ENCODE peak calls at places on chromosomes 2 and 18, in five cellular contexts. X, C, S, Y and D are unnamed samples.

GRCh38 chr2:119409506-119409905 is 22.1 kb upstream of the TMEM37 start:
- DNase-seq in C (no peak), Y (no peak), S (no peak), X (no peak), D (no peak)

GRCh38 chr2:38129987-38130386 is 54.0 kb upstream of the CYP1B1 start:
- DNase-seq in S (peak), Y (no peak), C (no peak), X (peak), D (peak)

GRCh38 chr2:85501244-85501643 is 37.7 kb upstream of the MAT2A start:
- DNase-seq in X (no peak), Y (no peak), C (peak), S (no peak), D (peak)

GRCh38 chr2:12765203-12765602 is 48.5 kb downstream of the TRIB2 start:
- DNase-seq in S (no peak), X (peak), C (no peak), Y (no peak), D (peak)

GRCh38 chr18:39742015-39742466 is 2176.4 kb upstream of the CELF4 start:
- DNase-seq in C (no peak), Y (no peak), S (no peak), X (peak), D (peak)

GRCh38 chr2:18749912-18750526 is 160.7 kb upstream of the NT5C1B start:
- DNase-seq in Y (peak), S (peak), X (peak), C (peak), D (peak)

GRCh38 chr2:3848776-3849175 is 145.4 kb downstream of the DCDC2C start:
- DNase-seq in S (no peak), C (no peak), X (no peak), Y (no peak), D (no peak)

GRCh38 chr2:190467575-190468083 is 59.5 kb downstream of the MFSD6 start:
- DNase-seq in Y (peak), X (peak), C (no peak), S (no peak), D (no peak)

GRCh38 chr2:239463541-239464165 is 62.8 kb upstream of the HDAC4 start:
- DNase-seq in S (no peak), Y (no peak), X (no peak), C (no peak), D (no peak)

GRCh38 chr18:62556397-62556796 is 33.6 kb downstream of the ZCCHC2 start:
- DNase-seq in S (no peak), Y (no peak), X (no peak), C (no peak), D (no peak)

GRCh38 chr2:74006424-74006823 is 21.7 kb downstream of the TET3 start:
- DNase-seq in S (no peak), Y (no peak), C (peak), X (no peak), D (no peak)

GRCh38 chr2:75560022-75560767 is 544 bp downstream of the EVA1A start:
- DNase-seq in Y (peak), C (peak), S (peak), X (peak), D (peak)

GRCh38 chr2:202842690-202843089 is 28.9 kb downstream of the ICA1L start:
- DNase-seq in Y (no peak), C (no peak), X (no peak), S (no peak), D (no peak)

GRCh38 chr2:96408631-96409542 is 73.3 kb downstream of the NCAPH start:
- DNase-seq in C (no peak), X (peak), Y (peak), S (no peak), D (no peak)

GRCh38 chr2:85009019-85009618 is 38.2 kb downstream of the KCMF1 start:
- DNase-seq in Y (no peak), X (no peak), C (peak), S (no peak), D (no peak)

GRCh38 chr18:76592981-76593381 is 97.9 kb upstream of the ZNF516 start:
- DNase-seq in X (peak), C (peak), Y (no peak), S (no peak), D (peak)

GRCh38 chr2:240239325-240239724 is 98.9 kb upstream of the OTOS start:
- DNase-seq in Y (no peak), C (no peak), X (no peak), S (no peak), D (no peak)

GRCh38 chr18:58205087-58205779 is 161.2 kb downstream of the NEDD4L start:
- DNase-seq in S (peak), Y (no peak), C (no peak), X (peak), D (peak)

GRCh38 chr2:134892282-134893054 is 26.2 kb upstream of the CCNT2 start:
- DNase-seq in Y (no peak), C (peak), X (no peak), S (no peak), D (no peak)

GRCh38 chr18:46536215-46536874 is 120.7 kb downstream of the LOXHD1 start:
- DNase-seq in S (no peak), X (no peak), Y (no peak), C (peak), D (no peak)

GRCh38 chr18:43935051-43935412 is 657.7 kb upstream of the SYT4 start:
- DNase-seq in Y (no peak), C (no peak), S (no peak), X (peak), D (peak)

GRCh38 chr2:25339791-25340339 is 1.9 kb downstream of the DNMT3A start:
- DNase-seq in Y (no peak), X (no peak), S (peak), C (peak), D (no peak)

GRCh38 chr2:211800001-211800400 is 738.6 kb downstream of the ERBB4 start:
- DNase-seq in X (no peak), C (no peak), S (no peak), Y (no peak), D (no peak)

GRCh38 chr2:113672297-113672696 is 45.2 kb downstream of the RABL2A start:
- DNase-seq in X (no peak), S (no peak), Y (no peak), C (no peak), D (no peak)

GRCh38 chr2:151033454-151034248 is 228.0 kb downstream of the RBM43 start:
- DNase-seq in S (no peak), C (no peak), Y (no peak), X (no peak), D (no peak)

GRCh38 chr2:88099798-88100488 is 27.9 kb downstream of the FABP1 start:
- DNase-seq in S (peak), C (peak), Y (peak), X (peak), D (peak)

GRCh38 chr18:13471971-13472628 is 253.5 kb downstream of the LDLRAD4 start:
- DNase-seq in X (no peak), S (no peak), C (no peak), Y (peak), D (no peak)

GRCh38 chr18:36303203-36303844 is 5.8 kb downstream of the FHOD3 start:
- DNase-seq in S (no peak), X (no peak), C (no peak), Y (no peak), D (no peak)

GRCh38 chr2:79453918-79454317 is 58.9 kb upstream of the CTNNA2 start:
- DNase-seq in S (peak), Y (peak), X (no peak), C (peak), D (no peak)

GRCh38 chr2:30747206-30747605 is 60.0 kb downstream of the CAPN13 start:
- DNase-seq in C (no peak), S (no peak), Y (no peak), X (no peak), D (no peak)

GRCh38 chr2:19745318-19746136 is 156.3 kb downstream of the TTC32 start:
- DNase-seq in X (no peak), Y (no peak), S (no peak), C (no peak), D (no peak)

GRCh38 chr2:145617420-145617819 is 1097.5 kb upstream of the ZEB2 start:
- DNase-seq in Y (no peak), C (no peak), X (no peak), S (no peak), D (no peak)

GRCh38 chr2:168948621-168949212 is 47.6 kb downstream of the G6PC2 start:
- DNase-seq in S (peak), X (peak), Y (peak), C (peak), D (peak)

GRCh38 chr2:120783371-120783791 is 47.7 kb downstream of the GLI2 start:
- DNase-seq in X (peak), S (no peak), Y (no peak), C (no peak), D (peak)

GRCh38 chr2:240594511-240595380 is 8.2 kb downstream of the CAPN10 start:
- DNase-seq in C (no peak), X (no peak), Y (no peak), S (no peak), D (no peak)

GRCh38 chr2:128378231-128379020 is 59.8 kb upstream of the HS6ST1 start:
- DNase-seq in Y (no peak), S (no peak), C (no peak), X (no peak), D (no peak)
- H3K4me3 ChIP-seq in Y (no peak), S (no peak), C (no peak), X (no peak), D (no peak)

DNA sequence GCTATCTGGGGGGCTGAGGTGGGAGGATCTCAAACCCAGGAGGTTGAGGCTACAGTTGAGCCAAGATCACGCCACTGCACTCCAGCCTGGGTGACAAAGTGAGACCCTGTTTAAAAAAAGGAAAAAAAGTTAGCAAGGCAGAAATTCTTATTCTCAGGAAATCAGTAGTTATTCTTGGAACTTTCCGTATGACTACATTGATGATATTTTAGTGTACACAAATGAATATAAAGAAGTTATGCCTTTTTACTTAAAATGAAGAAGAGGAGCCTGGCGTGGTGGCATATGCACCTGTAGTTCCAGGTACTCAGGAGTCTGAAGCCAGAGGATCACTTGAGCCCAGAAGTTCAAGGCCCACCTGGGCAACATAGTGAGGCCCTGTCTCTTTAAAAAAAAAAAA is 7.4 kb downstream of the SPDYA start:
- DNase-seq in Y (no peak), X (no peak), S (no peak), C (no peak), D (no peak)
- H3K23ac ChIP-seq in Y (no peak), X (no peak), S (no peak), C (no peak), D (no peak)

GRCh38 chr2:16615687-16616615 is 49.7 kb downstream of the CYRIA start:
- DNase-seq in Y (no peak), C (peak), X (no peak), S (no peak), D (no peak)
- H3K4me2 ChIP-seq in Y (no peak), C (no peak), X (no peak), S (no peak), D (no peak)

DNA sequence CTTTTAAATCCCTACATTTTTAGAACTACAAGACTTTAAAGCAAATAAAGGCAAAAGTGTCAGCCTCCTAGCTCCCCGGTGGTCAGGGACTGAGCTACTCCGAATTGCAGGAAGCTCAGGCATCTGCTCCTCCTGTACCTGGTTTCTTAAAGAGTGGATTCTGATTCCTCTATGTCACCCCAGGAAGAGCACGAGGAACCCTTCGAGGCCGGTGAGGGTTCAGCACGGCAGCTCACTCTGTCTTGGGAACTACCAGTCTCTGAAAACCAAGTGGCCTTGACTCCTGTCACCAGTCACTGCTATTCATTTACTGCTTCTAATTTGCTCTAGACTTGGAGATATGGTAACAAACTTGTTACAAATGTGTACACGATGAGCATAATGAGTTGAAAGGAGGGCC is 2.3 kb downstream of the PER2 start:
- DNase-seq in X (no peak), S (no peak), Y (no peak), C (no peak), D (no peak)
- H3K4me3 ChIP-seq in X (no peak), S (no peak), Y (peak), C (no peak), D (no peak)